ENCODE peak calls at places on chromosomes 16 and 17, in nine cellular contexts. W is GM13976; R is stimulated activated CD4-positive, alpha-beta T cell treated with anti-CD3 and anti-CD28 coated beads, Interleukin-12 subunit alpha, Interleukin-12 subunit beta, amount 100 ng/mL, for 24 hours; J is astrocyte of the spinal cord; Q is astrocyte; O is NCI-H1092 treated with DMSO at 0.1 percent for 48 hours; B is effector memory CD4-positive, alpha-beta T cell; Y is lower leg skin; S is WERI-Rb-1. N is an unnamed sample.

GRCh38 chr16:86771506-86772230 is 193.3 kb downstream of the FOXL1 start:
- DNase-seq in W (no peak), R (no peak), J (no peak), Q (no peak), O (no peak), B (no peak), Y (no peak), S (no peak), N (no peak)

GRCh38 chr17:8126306-8127066 is 2.6 kb upstream of the HES7 start:
- DNase-seq in W (peak), R (no peak), J (peak), Q (no peak), O (peak), B (peak), Y (no peak), S (peak), N (peak)

GRCh38 chr16:79776243-79776884 is 175.8 kb upstream of the MAF start:
- DNase-seq in W (no peak), R (no peak), J (peak), Q (peak), O (no peak), B (no peak), Y (peak), S (no peak), N (no peak)

GRCh38 chr16:49661465-49662187 is 194.3 kb downstream of the ZNF423 start:
- DNase-seq in W (no peak), R (no peak), J (peak), Q (peak), O (no peak), B (no peak), Y (no peak), S (no peak), N (no peak)

GRCh38 chr16:49463529-49463928 is 89.9 kb downstream of the C16orf78 start:
- DNase-seq in W (peak), R (no peak), J (no peak), Q (no peak), O (peak), B (peak), Y (peak), S (no peak), N (no peak)

GRCh38 chr17:31318298-31319190 is 2.9 kb downstream of the EVI2A start:
- DNase-seq in W (no peak), R (no peak), J (peak), Q (peak), O (no peak), B (peak), Y (no peak), S (no peak), N (no peak)

GRCh38 chr17:68771867-68772515 is 170.8 kb upstream of the FAM20A start:
- DNase-seq in W (peak), R (no peak), J (peak), Q (peak), O (peak), B (no peak), Y (no peak), S (no peak), N (peak)

GRCh38 chr16:29729116-29729521 is 16.7 kb downstream of the C16orf54 start:
- DNase-seq in W (no peak), R (no peak), J (peak), Q (peak), O (peak), B (no peak), Y (no peak), S (peak), N (peak)

GRCh38 chr17:47729486-47729885 is 3.5 kb upstream of the TBX21 start:
- DNase-seq in W (no peak), R (no peak), J (no peak), Q (no peak), O (no peak), B (no peak), Y (no peak), S (no peak), N (no peak)

GRCh38 chr17:72219136-72219823 is 98.5 kb downstream of the SOX9 start:
- DNase-seq in W (no peak), R (no peak), J (no peak), Q (no peak), O (no peak), B (no peak), Y (no peak), S (peak), N (no peak)